ENCODE peak calls at places on chromosomes 16 and 17, in seven cellular contexts. L is NCI-H2081, Z is LHCN-M2, T is nephron progenitor cell, G is A172, W is BJ, O is NCI-H510A. S is an unnamed sample.

GRCh38 chr17:45429338-45430005 is 3.2 kb downstream of the ARHGAP27 start:
- DNase-seq in T (peak), G (no peak), L (no peak), W (no peak), O (no peak), Z (no peak), S (no peak)

GRCh38 chr16:47978491-47979490 is 177.0 kb downstream of the ABCC12 start:
- DNase-seq in O (no peak), Z (no peak), L (no peak), T (no peak), W (no peak), G (no peak), S (no peak)

GRCh38 chr17:28563475-28563874 is 7.8 kb downstream of the PIGS start:
- DNase-seq in W (peak), T (no peak), O (no peak), G (peak), L (no peak), Z (peak), S (no peak)

GRCh38 chr17:43314582-43314981 is 80.8 kb upstream of the RNU2-1 start:
- DNase-seq in T (no peak), L (no peak), Z (no peak), O (no peak), W (no peak), G (no peak), S (no peak)

GRCh38 chr16:28304214-28304613 is 11.9 kb downstream of the SBK1 start:
- DNase-seq in O (no peak), Z (peak), T (peak), G (no peak), L (no peak), W (no peak), S (no peak)

GRCh38 chr16:28042856-28043255 is 20.7 kb downstream of the GSG1L start:
- DNase-seq in T (no peak), G (peak), Z (peak), O (no peak), L (no peak), W (no peak), S (no peak)

GRCh38 chr17:47829870-47830269 is 1.5 kb downstream of the MRPL10 start:
- DNase-seq in T (no peak), L (no peak), Z (no peak), O (no peak), G (no peak), W (no peak), S (no peak)

GRCh38 chr17:81494984-81495383 is 17.6 kb downstream of the ACTG1 start:
- DNase-seq in L (no peak), W (no peak), T (no peak), O (peak), G (no peak), Z (peak), S (no peak)

GRCh38 chr17:48871551-48872351 is 20.8 kb upstream of the ATP5MC1 start:
- DNase-seq in W (no peak), L (no peak), O (no peak), Z (no peak), T (peak), G (no peak), S (no peak)

GRCh38 chr17:15492186-15492585 is 24.8 kb upstream of the CDRT4 start:
- DNase-seq in O (no peak), G (no peak), W (no peak), Z (no peak), T (no peak), L (no peak), S (no peak)

GRCh38 chr17:10072556-10072955 is 125.8 kb downstream of the GAS7 start:
- DNase-seq in T (no peak), G (no peak), W (no peak), Z (no peak), L (no peak), O (no peak), S (no peak)